ENCODE peak calls at places on chromosome 21, in nine cellular contexts. One of them, this sample, is unnamed.

GRCh38 chr21:16563111-16563510 is 833.3 kb downstream of the USP25 start:
- DNase-seq in fibroblast of lung: no peak
- DNase-seq in A549: no peak
- DNase-seq in neural progenitor cell: no peak
- DNase-seq in upper lobe of right lung: no peak
- DNase-seq in pancreas: no peak
- DNase-seq in colonic mucosa: no peak
- DNase-seq in spleen: no peak
- DNase-seq in lower lobe of right lung: no peak
- DNase-seq in this sample: no peak

GRCh38 chr21:34734696-34735095 is 65.9 kb downstream of the CLIC6 start:
- DNase-seq in fibroblast of lung: no peak
- DNase-seq in A549: no peak
- DNase-seq in neural progenitor cell: no peak
- DNase-seq in upper lobe of right lung: no peak
- DNase-seq in pancreas: no peak
- DNase-seq in colonic mucosa: no peak
- DNase-seq in spleen: no peak
- DNase-seq in lower lobe of right lung: no peak
- DNase-seq in this sample: no peak

GRCh38 chr21:22961248-22961647 is 1963.0 kb downstream of the NCAM2 start:
- DNase-seq in fibroblast of lung: no peak
- DNase-seq in A549: no peak
- DNase-seq in neural progenitor cell: no peak
- DNase-seq in upper lobe of right lung: no peak
- DNase-seq in pancreas: no peak
- DNase-seq in colonic mucosa: no peak
- DNase-seq in spleen: no peak
- DNase-seq in lower lobe of right lung: no peak
- DNase-seq in this sample: no peak

GRCh38 chr21:14545906-14546480 is at the start of gene SAMSN1:
- DNase-seq in fibroblast of lung: no peak
- DNase-seq in A549: no peak
- DNase-seq in neural progenitor cell: no peak
- DNase-seq in upper lobe of right lung: no peak
- DNase-seq in pancreas: no peak
- DNase-seq in colonic mucosa: no peak
- DNase-seq in spleen: peak; percentile 84
- DNase-seq in lower lobe of right lung: peak; percentile 64
- DNase-seq in this sample: no peak

GRCh38 chr21:36656138-36656537 is 42.8 kb upstream of the SIM2 start:
- DNase-seq in fibroblast of lung: no peak
- DNase-seq in A549: no peak
- DNase-seq in neural progenitor cell: no peak
- DNase-seq in upper lobe of right lung: peak; percentile 71
- DNase-seq in pancreas: peak; percentile 52
- DNase-seq in colonic mucosa: no peak
- DNase-seq in spleen: no peak
- DNase-seq in lower lobe of right lung: peak; percentile 61
- DNase-seq in this sample: no peak

GRCh38 chr21:18041012-18041411 is 203.6 kb upstream of the CHODL start:
- DNase-seq in fibroblast of lung: no peak
- DNase-seq in A549: no peak
- DNase-seq in neural progenitor cell: peak; percentile 73
- DNase-seq in upper lobe of right lung: no peak
- DNase-seq in pancreas: no peak
- DNase-seq in colonic mucosa: no peak
- DNase-seq in spleen: no peak
- DNase-seq in lower lobe of right lung: no peak
- DNase-seq in this sample: peak; percentile 57

GRCh38 chr21:18411565-18411964 is 8.0 kb upstream of the TMPRSS15 start:
- DNase-seq in fibroblast of lung: no peak
- DNase-seq in A549: no peak
- DNase-seq in neural progenitor cell: peak; percentile 15
- DNase-seq in upper lobe of right lung: no peak
- DNase-seq in pancreas: no peak
- DNase-seq in colonic mucosa: no peak
- DNase-seq in spleen: no peak
- DNase-seq in lower lobe of right lung: no peak
- DNase-seq in this sample: peak; percentile 15

GRCh38 chr21:15968911-15969310 is 239.1 kb downstream of the USP25 start:
- DNase-seq in fibroblast of lung: no peak
- DNase-seq in A549: no peak
- DNase-seq in neural progenitor cell: no peak
- DNase-seq in upper lobe of right lung: no peak
- DNase-seq in pancreas: no peak
- DNase-seq in colonic mucosa: no peak
- DNase-seq in spleen: no peak
- DNase-seq in lower lobe of right lung: no peak
- DNase-seq in this sample: no peak

GRCh38 chr21:36756527-36756926 is 57.6 kb downstream of the SIM2 start:
- DNase-seq in fibroblast of lung: no peak
- DNase-seq in A549: no peak
- DNase-seq in neural progenitor cell: peak; percentile 59
- DNase-seq in upper lobe of right lung: no peak
- DNase-seq in pancreas: no peak
- DNase-seq in colonic mucosa: no peak
- DNase-seq in spleen: no peak
- DNase-seq in lower lobe of right lung: no peak
- DNase-seq in this sample: no peak

GRCh38 chr21:34883501-34884271 is 165.4 kb downstream of the RUNX1 start:
- DNase-seq in fibroblast of lung: peak; percentile 44
- DNase-seq in A549: no peak
- DNase-seq in neural progenitor cell: no peak
- DNase-seq in upper lobe of right lung: no peak
- DNase-seq in pancreas: no peak
- DNase-seq in colonic mucosa: no peak
- DNase-seq in spleen: no peak
- DNase-seq in lower lobe of right lung: no peak
- DNase-seq in this sample: no peak

GRCh38 chr21:37145635-37146111 is 72.6 kb downstream of the TTC3 start:
- DNase-seq in fibroblast of lung: no peak
- DNase-seq in A549: no peak
- DNase-seq in neural progenitor cell: peak; percentile 45
- DNase-seq in upper lobe of right lung: no peak
- DNase-seq in pancreas: no peak
- DNase-seq in colonic mucosa: no peak
- DNase-seq in spleen: no peak
- DNase-seq in lower lobe of right lung: no peak
- DNase-seq in this sample: peak; percentile 77

GRCh38 chr21:34983680-34984086 is 65.4 kb downstream of the RUNX1 start:
- DNase-seq in fibroblast of lung: peak; percentile 43
- DNase-seq in A549: no peak
- DNase-seq in neural progenitor cell: no peak
- DNase-seq in upper lobe of right lung: no peak
- DNase-seq in pancreas: no peak
- DNase-seq in colonic mucosa: no peak
- DNase-seq in spleen: no peak
- DNase-seq in lower lobe of right lung: no peak
- DNase-seq in this sample: no peak

GRCh38 chr21:17925900-17926299 is 106.7 kb upstream of the C21orf91 start:
- DNase-seq in fibroblast of lung: peak; percentile 48
- DNase-seq in A549: no peak
- DNase-seq in neural progenitor cell: peak; percentile 27
- DNase-seq in upper lobe of right lung: no peak
- DNase-seq in pancreas: no peak
- DNase-seq in colonic mucosa: no peak
- DNase-seq in spleen: no peak
- DNase-seq in lower lobe of right lung: no peak
- DNase-seq in this sample: peak; percentile 26

GRCh38 chr21:39373634-39374033 is 24.7 kb upstream of the HMGN1 start:
- DNase-seq in fibroblast of lung: peak; percentile 36
- DNase-seq in A549: no peak
- DNase-seq in neural progenitor cell: peak; percentile 55
- DNase-seq in upper lobe of right lung: no peak
- DNase-seq in pancreas: no peak
- DNase-seq in colonic mucosa: no peak
- DNase-seq in spleen: no peak
- DNase-seq in lower lobe of right lung: no peak
- DNase-seq in this sample: peak; percentile 49

GRCh38 chr21:14877581-14878228 is 187.1 kb downstream of the NRIP1 start:
- DNase-seq in fibroblast of lung: peak; percentile 47
- DNase-seq in A549: no peak
- DNase-seq in neural progenitor cell: no peak
- DNase-seq in upper lobe of right lung: no peak
- DNase-seq in pancreas: no peak
- DNase-seq in colonic mucosa: no peak
- DNase-seq in spleen: no peak
- DNase-seq in lower lobe of right lung: no peak
- DNase-seq in this sample: no peak

DNA sequence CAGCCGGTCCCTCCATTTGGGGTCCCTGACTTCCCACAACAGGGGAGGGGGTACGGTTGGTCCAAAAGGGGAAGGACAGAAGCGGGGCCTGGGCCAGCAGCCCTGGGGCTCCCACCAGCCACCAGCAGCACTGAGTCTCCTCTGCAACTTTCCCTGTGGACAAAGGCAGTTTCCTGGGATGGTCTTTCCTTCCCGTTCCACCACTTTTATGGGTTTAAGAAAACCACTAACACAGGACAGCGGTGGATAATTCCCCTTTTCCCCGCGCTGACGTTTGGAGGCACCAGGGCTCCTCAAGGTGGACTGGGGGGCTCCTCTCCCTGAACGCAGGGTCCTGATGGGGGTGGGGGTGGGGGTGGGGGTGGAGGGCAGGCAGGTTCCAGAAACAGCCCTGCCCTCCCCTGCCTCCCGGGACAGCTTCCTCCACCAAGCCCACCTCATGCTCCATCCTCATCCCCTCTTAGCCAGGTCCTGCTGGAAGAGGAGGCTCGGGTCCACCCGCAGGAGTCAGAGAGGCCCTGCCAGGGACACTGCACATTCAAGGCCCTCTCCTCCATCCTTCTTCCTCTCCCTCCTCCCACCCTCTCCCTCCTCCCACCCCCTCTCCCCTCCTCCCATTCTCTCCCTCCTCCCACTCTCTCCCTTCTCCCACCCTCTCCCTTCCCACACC is 4.8 kb upstream of the COL6A1 start:
- DNase-seq in fibroblast of lung: no peak
- DNase-seq in A549: no peak
- DNase-seq in neural progenitor cell: no peak
- DNase-seq in upper lobe of right lung: no peak
- DNase-seq in pancreas: no peak
- DNase-seq in colonic mucosa: no peak
- DNase-seq in spleen: no peak
- DNase-seq in lower lobe of right lung: no peak
- DNase-seq in this sample: no peak
- H3K27ac ChIP-seq in fibroblast of lung: no peak overlapping the region
- H3K27ac ChIP-seq in A549: no peak overlapping the region
- H3K27ac ChIP-seq in neural progenitor cell: no peak overlapping the region
- H3K27ac ChIP-seq in upper lobe of right lung: no peak overlapping the region
- H3K27ac ChIP-seq in pancreas: no peak overlapping the region
- H3K27ac ChIP-seq in colonic mucosa: peak overlapping the region; percentile 47
- H3K27ac ChIP-seq in spleen: peak overlapping the region; percentile 41
- H3K27ac ChIP-seq in lower lobe of right lung: no peak overlapping the region
- H3K27ac ChIP-seq in this sample: no peak overlapping the region

GRCh38 chr21:21734088-21734487 is 735.9 kb downstream of the NCAM2 start:
- DNase-seq in fibroblast of lung: no peak
- DNase-seq in A549: no peak
- DNase-seq in neural progenitor cell: no peak
- DNase-seq in upper lobe of right lung: no peak
- DNase-seq in pancreas: no peak
- DNase-seq in colonic mucosa: no peak
- DNase-seq in spleen: no peak
- DNase-seq in lower lobe of right lung: no peak
- DNase-seq in this sample: no peak
- H3K4me1 ChIP-seq in fibroblast of lung: no peaks in the 10 kb centered on the region
- H3K4me1 ChIP-seq in A549: no peaks in the 10 kb centered on the region
- H3K4me1 ChIP-seq in neural progenitor cell: no peaks in the 10 kb centered on the region
- H3K4me1 ChIP-seq in upper lobe of right lung: no peaks in the 10 kb centered on the region
- H3K4me1 ChIP-seq in pancreas: no peaks in the 10 kb centered on the region
- H3K4me1 ChIP-seq in colonic mucosa: no peaks in the 10 kb centered on the region
- H3K4me1 ChIP-seq in spleen: no peaks in the 10 kb centered on the region
- H3K4me1 ChIP-seq in lower lobe of right lung: no peaks in the 10 kb centered on the region
- H3K4me1 ChIP-seq in this sample: no peaks in the 10 kb centered on the region

GRCh38 chr21:33051925-33052324 is 18.0 kb upstream of the OLIG1 start:
- DNase-seq in fibroblast of lung: no peak
- DNase-seq in A549: no peak
- DNase-seq in neural progenitor cell: no peak
- DNase-seq in upper lobe of right lung: no peak
- DNase-seq in pancreas: no peak
- DNase-seq in colonic mucosa: no peak
- DNase-seq in spleen: no peak
- DNase-seq in lower lobe of right lung: no peak
- DNase-seq in this sample: no peak
- H3K27ac ChIP-seq in fibroblast of lung: no peak overlapping the region
- H3K27ac ChIP-seq in A549: no peak overlapping the region
- H3K27ac ChIP-seq in neural progenitor cell: no peak overlapping the region
- H3K27ac ChIP-seq in upper lobe of right lung: no peak overlapping the region
- H3K27ac ChIP-seq in pancreas: no peak overlapping the region
- H3K27ac ChIP-seq in colonic mucosa: no peak overlapping the region
- H3K27ac ChIP-seq in spleen: no peak overlapping the region
- H3K27ac ChIP-seq in lower lobe of right lung: no peak overlapping the region
- H3K27ac ChIP-seq in this sample: no peak overlapping the region

GRCh38 chr21:42736646-42737350 is 83.4 kb downstream of the PDE9A start:
- DNase-seq in fibroblast of lung: no peak
- DNase-seq in A549: no peak
- DNase-seq in neural progenitor cell: no peak
- DNase-seq in upper lobe of right lung: no peak
- DNase-seq in pancreas: no peak
- DNase-seq in colonic mucosa: no peak
- DNase-seq in spleen: no peak
- DNase-seq in lower lobe of right lung: no peak
- DNase-seq in this sample: no peak

GRCh38 chr21:42735061-42735460 is 81.6 kb downstream of the PDE9A start:
- DNase-seq in fibroblast of lung: no peak
- DNase-seq in A549: no peak
- DNase-seq in neural progenitor cell: no peak
- DNase-seq in upper lobe of right lung: no peak
- DNase-seq in pancreas: no peak
- DNase-seq in colonic mucosa: no peak
- DNase-seq in spleen: no peak
- DNase-seq in lower lobe of right lung: no peak
- DNase-seq in this sample: no peak

GRCh38 chr21:42733874-42734273 is 80.5 kb downstream of the PDE9A start:
- DNase-seq in fibroblast of lung: no peak
- DNase-seq in A549: no peak
- DNase-seq in neural progenitor cell: no peak
- DNase-seq in upper lobe of right lung: no peak
- DNase-seq in pancreas: no peak
- DNase-seq in colonic mucosa: no peak
- DNase-seq in spleen: no peak
- DNase-seq in lower lobe of right lung: no peak
- DNase-seq in this sample: no peak

GRCh38 chr21:42734323-42734971 is 81.0 kb downstream of the PDE9A start:
- DNase-seq in fibroblast of lung: no peak
- DNase-seq in A549: peak; percentile 36
- DNase-seq in neural progenitor cell: no peak
- DNase-seq in upper lobe of right lung: no peak
- DNase-seq in pancreas: no peak
- DNase-seq in colonic mucosa: no peak
- DNase-seq in spleen: no peak
- DNase-seq in lower lobe of right lung: no peak
- DNase-seq in this sample: no peak

DNA sequence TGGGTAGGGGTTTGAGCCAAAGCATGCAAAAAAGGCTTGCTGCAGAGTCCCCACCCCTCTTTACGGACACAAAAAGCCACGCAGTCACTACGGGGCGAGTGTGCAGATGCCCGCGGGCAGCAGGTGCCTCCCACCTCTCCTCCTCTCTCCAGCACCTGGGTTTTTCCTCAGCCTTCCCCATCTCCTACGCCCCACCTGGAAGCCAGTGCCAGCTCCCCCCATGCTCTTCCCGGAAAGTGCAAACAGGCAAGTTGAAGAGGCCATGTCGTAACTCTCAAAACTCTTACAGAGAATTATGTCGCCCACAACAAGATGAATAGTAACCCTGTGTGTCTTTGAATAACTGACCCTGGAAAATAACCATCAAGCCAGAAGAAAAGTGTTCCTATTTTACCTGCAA is 82.5 kb downstream of the PDE9A start:
- DNase-seq in fibroblast of lung: no peak
- DNase-seq in A549: no peak
- DNase-seq in neural progenitor cell: no peak
- DNase-seq in upper lobe of right lung: no peak
- DNase-seq in pancreas: no peak
- DNase-seq in colonic mucosa: no peak
- DNase-seq in spleen: no peak
- DNase-seq in lower lobe of right lung: no peak
- DNase-seq in this sample: no peak
- H3K4me1 ChIP-seq in fibroblast of lung: no peaks in the 10 kb centered on the region
- H3K4me1 ChIP-seq in A549: peaks cover 15% of the 10 kb centered on the region
- H3K4me1 ChIP-seq in neural progenitor cell: no peaks in the 10 kb centered on the region
- H3K4me1 ChIP-seq in upper lobe of right lung: peaks cover 47% of the 10 kb centered on the region
- H3K4me1 ChIP-seq in pancreas: peaks cover 15% of the 10 kb centered on the region
- H3K4me1 ChIP-seq in colonic mucosa: peaks cover 26% of the 10 kb centered on the region
- H3K4me1 ChIP-seq in spleen: peaks cover 9% of the 10 kb centered on the region
- H3K4me1 ChIP-seq in lower lobe of right lung: peaks cover 55% of the 10 kb centered on the region
- H3K4me1 ChIP-seq in this sample: no peaks in the 10 kb centered on the region